ENCODE peak calls at places on chromosomes 7 and 10, in four cellular contexts. X is Peyer's patch, T is A549, C is right lobe of liver. K is an unnamed sample. For H3K4me1, the result is how much of the 10 kb centered on the place peaks cover.

GRCh38 chr10:44745920-44746319 is 165.2 kb upstream of the TMEM72 start:
- DNase-seq in X (no peak), T (no peak), C (no peak), K (no peak)

GRCh38 chr10:59290448-59290847 is 71.9 kb downstream of the FAM13C start:
- DNase-seq in X (no peak), T (no peak), C (no peak), K (no peak)

GRCh38 chr7:30899066-30899465 is 12.6 kb upstream of the AQP1 start:
- DNase-seq in X (no peak), T (no peak), C (no peak), K (no peak)

GRCh38 chr7:51324206-51324884 is 7.7 kb upstream of the COBL start:
- DNase-seq in X (no peak), T (no peak), C (no peak), K (no peak)

GRCh38 chr7:55464422-55464821 is 99.3 kb downstream of the LANCL2 start:
- DNase-seq in X (no peak), T (no peak), C (no peak), K (no peak)

GRCh38 chr10:100739516-100740368 is 5.6 kb upstream of the PAX2 start:
- DNase-seq in X (no peak), T (peak), C (no peak), K (no peak)

GRCh38 chr7:24290004-24290641 is 6.1 kb downstream of the NPY start:
- DNase-seq in X (no peak), T (peak), C (no peak), K (no peak)

GRCh38 chr7:124255041-124255667 is 222.3 kb upstream of the TMEM229A start:
- DNase-seq in X (no peak), T (no peak), C (no peak), K (no peak)

GRCh38 chr10:99395750-99396445 is 34.5 kb downstream of the GOT1 start:
- DNase-seq in X (no peak), T (no peak), C (no peak), K (peak)

GRCh38 chr10:62769574-62770242 is 34.8 kb upstream of the ADO start:
- DNase-seq in X (no peak), T (peak), C (no peak), K (no peak)

GRCh38 chr10:106672517-106673175 is 491.9 kb downstream of the SORCS1 start:
- DNase-seq in X (no peak), T (no peak), C (no peak), K (no peak)

GRCh38 chr10:114811769-114812353 is 9.7 kb upstream of the FHIP2A start:
- DNase-seq in X (no peak), T (no peak), C (no peak), K (no peak)

DNA sequence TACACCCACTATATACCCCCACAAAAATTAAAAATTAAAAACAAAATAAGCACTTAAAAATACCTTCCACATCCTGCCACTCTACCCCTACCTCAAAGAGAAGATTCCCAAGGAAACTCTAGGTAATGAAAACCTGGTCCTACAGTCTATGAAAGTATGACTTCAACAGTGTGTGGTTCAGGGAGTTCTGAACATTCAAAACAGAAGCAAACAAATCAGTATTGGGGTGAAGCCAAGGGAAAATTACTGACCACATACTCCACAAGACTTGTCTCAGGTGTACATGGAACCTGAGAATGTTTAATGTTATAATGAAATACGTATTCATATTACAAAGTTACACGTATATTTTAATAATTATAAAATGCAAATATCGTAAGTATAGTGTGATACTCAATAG is 20.3 kb upstream of the LIPM start:
- DNase-seq in X (no peak), T (no peak), C (no peak), K (no peak)
- H3K4me1 ChIP-seq in X (under half), T (under half), C (under half), K (under half)

DNA sequence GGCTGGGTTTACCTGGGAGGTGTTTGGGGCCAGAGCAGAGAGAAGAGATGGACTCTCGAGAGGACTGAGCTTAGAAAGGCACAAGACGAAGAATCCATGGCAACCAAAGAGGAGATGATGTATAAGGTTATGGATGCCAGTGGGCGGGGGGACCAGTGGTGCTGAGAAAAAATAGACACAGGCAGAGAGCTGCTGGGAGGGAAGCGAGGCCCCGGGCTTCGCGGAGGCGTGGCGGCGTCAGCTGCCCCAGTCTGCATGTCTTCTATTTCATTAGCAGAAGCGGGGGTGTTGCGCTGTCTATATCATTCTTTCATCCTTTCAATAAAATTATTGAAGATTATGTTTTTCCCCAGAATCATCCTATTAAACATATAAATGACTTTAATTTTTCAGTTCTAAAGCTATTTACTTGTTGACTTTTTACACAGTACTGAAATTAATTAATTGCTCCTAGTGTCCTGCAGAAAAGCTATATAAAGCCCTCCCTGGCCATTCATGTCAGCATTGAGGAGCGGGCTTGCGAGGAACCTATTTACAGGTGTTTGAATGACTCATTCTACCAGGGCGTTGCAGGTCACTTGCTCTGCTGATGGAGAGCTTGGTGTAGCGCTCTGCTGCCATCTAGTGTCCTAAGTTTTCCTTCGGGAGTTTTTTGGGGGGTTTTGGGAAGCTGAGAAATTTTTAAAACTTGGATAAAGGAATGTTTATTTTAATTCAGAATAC is 42.9 kb upstream of the BHLHA15 start:
- DNase-seq in X (no peak), T (peak), C (peak), K (peak)
- TF ChIP-seq POLR2A in X (no peak), T (no peak), C (no peak), K (no peak)

GRCh38 chr7:100432621-100433275 is 3.1 kb downstream of the MEPCE start:
- DNase-seq in X (no peak), T (no peak), C (no peak), K (no peak)

GRCh38 chr7:100430450-100431285 is 1.0 kb downstream of the MEPCE start:
- DNase-seq in X (no peak), T (no peak), C (no peak), K (no peak)

GRCh38 chr7:100432053-100432452 is 2.4 kb downstream of the MEPCE start:
- DNase-seq in X (no peak), T (no peak), C (no peak), K (no peak)

GRCh38 chr7:100429637-100430449 is at the start of gene MEPCE:
- DNase-seq in X (peak), T (peak), C (peak), K (peak)

DNA sequence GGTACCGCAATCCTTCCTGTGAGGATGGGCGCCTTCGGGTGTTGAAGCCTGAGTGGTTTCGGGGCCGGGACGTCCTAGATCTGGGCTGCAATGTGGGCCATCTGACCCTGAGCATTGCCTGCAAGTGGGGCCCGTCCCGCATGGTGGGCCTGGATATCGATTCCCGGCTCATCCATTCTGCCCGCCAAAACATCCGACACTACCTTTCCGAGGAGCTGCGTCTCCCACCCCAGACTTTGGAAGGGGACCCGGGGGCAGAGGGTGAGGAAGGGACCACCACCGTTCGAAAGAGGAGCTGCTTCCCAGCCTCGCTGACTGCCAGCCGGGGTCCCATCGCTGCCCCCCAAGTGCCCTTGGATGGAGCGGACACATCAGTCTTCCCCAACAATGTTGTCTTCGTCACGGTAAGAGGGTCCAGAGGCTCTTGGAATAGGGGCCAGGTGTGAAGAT is 1.7 kb downstream of the MEPCE start:
- DNase-seq in X (no peak), T (no peak), C (no peak), K (no peak)
- H3K4me1 ChIP-seq in X (under half), T (under half), C (under half), K (under half)

DNA sequence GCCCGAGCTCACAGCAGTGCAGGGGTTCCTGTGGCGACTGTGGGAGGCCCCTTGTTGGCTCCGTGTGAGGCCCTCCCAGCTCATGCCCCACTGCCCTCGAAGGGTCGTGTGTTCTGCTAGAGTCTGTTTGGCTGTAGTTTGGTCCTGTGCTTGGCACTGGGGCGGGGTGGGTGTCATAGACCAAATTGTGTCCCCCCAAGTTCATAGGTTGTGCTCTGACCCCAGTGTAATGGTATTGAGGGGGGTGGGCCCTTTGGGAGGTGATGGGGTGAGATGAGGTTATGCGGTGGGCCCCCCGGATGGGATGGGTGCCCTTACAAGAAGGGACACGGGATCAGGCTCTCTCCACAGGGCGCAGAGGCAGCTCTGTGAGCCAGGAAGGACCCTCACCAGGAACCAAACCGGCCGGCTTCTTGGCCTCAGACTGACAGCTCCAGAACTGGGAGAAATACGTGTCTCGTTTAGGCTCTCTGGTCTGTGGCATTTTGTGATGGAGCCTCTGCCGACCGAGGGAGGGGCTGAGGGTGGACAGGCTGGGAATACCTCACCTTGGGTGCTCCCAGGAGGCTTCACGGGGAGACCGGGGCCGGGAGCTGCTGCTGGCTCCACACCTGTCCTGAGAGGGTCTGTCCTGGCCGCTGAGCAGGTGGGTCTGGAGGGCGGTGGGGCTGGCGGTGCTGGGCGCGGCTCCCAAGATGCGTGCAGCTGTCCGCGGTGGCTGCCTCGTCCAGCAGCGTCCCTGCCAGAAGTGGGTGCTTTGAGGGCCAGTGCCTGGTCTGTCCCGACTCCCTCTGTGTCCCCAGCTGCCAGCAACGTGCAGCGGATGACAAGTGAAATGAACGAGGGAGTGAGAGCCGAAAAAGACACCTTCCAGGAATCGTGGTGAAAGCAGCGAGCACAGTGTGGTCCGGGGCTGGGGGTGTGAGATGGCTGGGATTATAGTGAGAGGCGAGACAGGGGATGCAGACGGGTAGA is 89.5 kb downstream of the INPP5A start:
- DNase-seq in X (peak), T (no peak), C (no peak), K (no peak)
- TF ChIP-seq POLR2A in X (no peak), T (no peak), C (no peak), K (no peak)

GRCh38 chr7:128162666-128163065 is 78.4 kb upstream of the LEP start:
- DNase-seq in X (no peak), T (no peak), C (no peak), K (no peak)
- H3K4me1 ChIP-seq in X (under half), T (under half), C (under half), K (under half)

GRCh38 chr10:119650062-119650461 is 1.1 kb upstream of the BAG3 start:
- DNase-seq in X (no peak), T (no peak), C (no peak), K (no peak)

GRCh38 chr10:119651514-119652327 is 541 bp downstream of the BAG3 start:
- DNase-seq in X (peak), T (no peak), C (peak), K (no peak)

GRCh38 chr10:119652361-119652760 is 1.2 kb downstream of the BAG3 start:
- DNase-seq in X (no peak), T (peak), C (no peak), K (no peak)

GRCh38 chr10:119653209-119653608 is 2.0 kb downstream of the BAG3 start:
- DNase-seq in X (no peak), T (no peak), C (no peak), K (no peak)

GRCh38 chr10:119650692-119651513 is at the start of gene BAG3:
- DNase-seq in X (peak), T (peak), C (peak), K (peak)
- TF ChIP-seq POLR2A in X (peak), T (peak), C (peak), K (peak)

DNA sequence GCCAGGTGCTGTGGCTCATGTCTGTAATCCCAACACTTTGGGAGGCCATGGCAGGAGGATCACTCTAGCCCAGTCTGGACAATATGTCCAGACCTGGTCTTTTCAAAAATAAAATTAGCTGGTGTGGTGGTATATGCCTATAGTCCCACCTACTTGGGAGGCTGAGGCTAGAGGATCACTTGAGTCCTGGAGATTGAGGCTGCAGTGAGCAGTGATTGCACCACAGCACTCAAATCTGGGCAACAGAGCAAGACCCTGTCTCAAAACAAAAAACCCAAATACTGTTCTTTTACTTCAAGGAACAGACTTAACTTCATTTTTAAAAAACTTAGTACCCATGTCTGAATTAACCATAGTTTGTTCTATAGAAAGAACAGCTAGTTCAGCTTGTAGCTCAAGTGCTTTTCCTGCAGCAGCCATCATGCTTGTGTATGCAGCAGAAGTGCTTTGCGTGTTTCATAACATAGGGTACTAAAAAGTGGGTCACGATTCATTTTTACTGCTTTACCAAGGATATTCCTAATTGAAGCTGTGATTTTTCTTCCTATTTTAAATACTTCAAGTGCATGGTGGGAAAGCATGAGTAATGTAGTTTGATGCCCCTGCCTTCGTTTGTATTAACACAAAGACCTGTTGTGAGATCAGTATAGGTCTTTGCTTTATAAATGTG is 5.9 kb downstream of the EIF4H start:
- DNase-seq in X (no peak), T (no peak), C (no peak), K (no peak)
- H3K4me1 ChIP-seq in X (under half), T (under half), C (under half), K (under half)

GRCh38 chr7:151232272-151233110 is at the start of gene CHPF2:
- DNase-seq in X (peak), T (peak), C (peak), K (peak)

GRCh38 chr7:151235091-151235787 is 3.0 kb downstream of the CHPF2 start:
- DNase-seq in X (peak), T (no peak), C (no peak), K (no peak)

GRCh38 chr7:151231964-151232271 is 365 bp upstream of the CHPF2 start:
- DNase-seq in X (no peak), T (no peak), C (no peak), K (no peak)

GRCh38 chr7:151233804-151234203 is 1.5 kb downstream of the CHPF2 start:
- DNase-seq in X (peak), T (no peak), C (no peak), K (no peak)

DNA sequence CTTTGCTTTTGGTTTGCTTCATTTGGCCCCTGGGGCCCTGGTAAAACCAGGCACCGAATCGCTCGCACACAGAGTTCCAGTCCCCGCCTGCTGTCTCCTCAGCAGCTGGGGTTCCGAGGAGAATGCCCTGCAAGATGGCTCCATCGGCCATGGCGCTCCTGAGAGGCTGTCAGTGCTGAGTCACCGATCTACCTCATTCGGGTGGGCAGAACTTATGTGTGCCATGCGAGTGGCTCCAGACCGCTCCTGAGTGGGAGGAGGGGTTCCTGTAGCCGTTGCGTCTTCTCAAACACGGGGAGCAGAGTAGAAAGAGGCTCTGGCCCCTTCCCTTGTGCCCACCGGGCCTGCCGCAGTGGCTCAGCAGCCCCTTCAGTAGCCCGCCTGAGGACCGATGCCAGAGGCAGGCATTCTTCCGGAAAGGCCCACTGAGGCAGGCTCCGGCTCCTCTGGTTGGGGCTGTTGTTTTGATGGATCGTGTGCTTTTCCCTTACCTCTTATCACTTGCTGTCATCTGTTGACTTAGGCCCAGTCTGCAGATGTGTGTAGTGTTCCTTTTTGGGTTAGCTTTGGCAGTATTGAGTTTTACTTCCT is 923 bp downstream of the CHPF2 start:
- DNase-seq in X (peak), T (peak), C (no peak), K (no peak)
- TF ChIP-seq POLR2A in X (no peak), T (no peak), C (no peak), K (no peak)